ENCODE peak calls at places on chromosomes 2 and 18, in four cellular contexts. Q is DMS153, M is mesenteric fat pad, O is memory B cell. H is an unnamed sample.

GRCh38 chr18:944440-944839 is 39.8 kb downstream of the ADCYAP1 start:
- DNase-seq in O (no peak), Q (no peak), M (no peak), H (no peak)

GRCh38 chr2:285506-285905 is 2.4 kb downstream of the ALKAL2 start:
- DNase-seq in M (no peak), O (no peak), Q (no peak), H (no peak)

GRCh38 chr2:168722592-168722991 is 79.8 kb upstream of the NOSTRIN start:
- DNase-seq in M (no peak), O (no peak), Q (no peak), H (no peak)

GRCh38 chr2:100425107-100425506 is 7.6 kb upstream of the CHST10 start:
- DNase-seq in O (no peak), M (no peak), Q (no peak), H (no peak)

GRCh38 chr2:31197166-31197565 is 20.1 kb downstream of the CAPN14 start:
- DNase-seq in M (no peak), Q (no peak), O (no peak), H (no peak)

GRCh38 chr2:119496682-119497081 is 27.6 kb downstream of the SCTR start:
- DNase-seq in Q (no peak), M (no peak), O (no peak), H (no peak)

GRCh38 chr2:69946351-69947077 is 14.9 kb downstream of the ASPRV1 start:
- DNase-seq in M (no peak), O (no peak), Q (no peak), H (peak; percentile 41)

GRCh38 chr2:27262379-27263286 is at the start of gene SLC30A3:
- DNase-seq in O (peak; percentile 41), M (no peak), Q (no peak), H (peak; percentile 92)

GRCh38 chr2:174797792-174798276 is 33.6 kb upstream of the CHRNA1 start:
- DNase-seq in O (no peak), Q (no peak), M (no peak), H (no peak)

GRCh38 chr2:241051578-241052487 is 50.3 kb downstream of the MTERF4 start:
- DNase-seq in Q (no peak), M (no peak), O (no peak), H (no peak)

GRCh38 chr2:122707224-122707824 is 951.9 kb downstream of the TSN start:
- DNase-seq in M (no peak), Q (no peak), O (no peak), H (no peak)

GRCh38 chr2:28318462-28319117 is 74.1 kb upstream of the FOSL2 start:
- DNase-seq in Q (no peak), O (no peak), M (peak; percentile 30), H (no peak)

GRCh38 chr2:122007577-122007976 is 252.1 kb downstream of the TSN start:
- DNase-seq in O (no peak), Q (no peak), M (no peak), H (no peak)

GRCh38 chr2:30790879-30791278 is 16.4 kb downstream of the CAPN13 start:
- DNase-seq in M (no peak), O (no peak), Q (no peak), H (no peak)

GRCh38 chr2:232203936-232204335 is 174.6 kb upstream of the ALPP start:
- DNase-seq in O (no peak), M (no peak), Q (no peak), H (no peak)

GRCh38 chr2:129761569-129762021 is 217.9 kb upstream of the RAB6C start:
- DNase-seq in O (no peak), Q (no peak), M (peak; percentile 85), H (no peak)

GRCh38 chr2:195769975-195770374 is 112.9 kb downstream of the SLC39A10 start:
- DNase-seq in O (no peak), M (no peak), Q (no peak), H (no peak)

GRCh38 chr2:232229917-232230310 is 148.6 kb upstream of the ALPP start:
- DNase-seq in Q (no peak), M (no peak), O (no peak), H (no peak)

GRCh38 chr2:128292599-128293425 is 25.9 kb downstream of the HS6ST1 start:
- DNase-seq in Q (no peak), M (no peak), O (no peak), H (no peak)

H was measured in GM12892.